ENCODE peak calls at places on chromosomes 11 and 22, in ten cellular contexts. R is germinal center; L is DND-41; G is fibroblast of lung; J is SK-N-SH; Y is cardiac fibroblast; U is activated CD8-positive, alpha-beta memory T cell treated with anti-CD3 and anti-CD28 coated beads, Interleukin-2, amount 50 U/mL, for 4 hours; I is stimulated activated CD8-positive, alpha-beta memory T cell treated with anti-CD3 and anti-CD28 coated beads, Interleukin-15, amount 100 ng/mL, for 1 hour; O is AG08395; Q is C1 segment of cervical spinal cord. D is an unnamed sample.

GRCh38 chr11:82996966-82997606 is 74.6 kb downstream of the RAB30 start:
- DNase-seq in I (no peak), U (no peak), L (no peak), R (no peak), Q (no peak), O (no peak), G (peak), J (no peak), Y (no peak), D (peak)

GRCh38 chr11:86047275-86047991 is 21.5 kb downstream of the PICALM start:
- DNase-seq in Q (no peak), G (peak), Y (peak), I (no peak), R (no peak), L (no peak), U (no peak), O (peak), J (no peak), D (peak)

GRCh38 chr11:48006301-48006992 is 26.1 kb downstream of the PTPRJ start:
- DNase-seq in U (peak), Q (no peak), J (no peak), G (peak), O (peak), I (no peak), R (no peak), Y (peak), L (no peak), D (peak)

GRCh38 chr11:63785823-63786222 is 17.2 kb upstream of the ZFTA start:
- DNase-seq in J (no peak), Y (no peak), U (no peak), G (no peak), I (no peak), L (no peak), R (no peak), Q (no peak), O (no peak), D (no peak)

GRCh38 chr11:61071208-61071681 is 31.0 kb upstream of the CD5 start:
- DNase-seq in R (peak), Q (no peak), Y (no peak), L (peak), U (peak), I (no peak), J (no peak), G (no peak), O (no peak), D (peak)

GRCh38 chr22:46625113-46625842 is 5.1 kb downstream of the GRAMD4 start:
- DNase-seq in R (no peak), I (no peak), Q (no peak), J (no peak), Y (no peak), G (no peak), O (no peak), U (no peak), L (no peak), D (no peak)

GRCh38 chr11:78562398-78562797 is 12.3 kb downstream of the NARS2 start:
- DNase-seq in J (no peak), R (no peak), L (no peak), I (no peak), Y (peak), O (peak), Q (no peak), U (no peak), G (peak), D (no peak)

GRCh38 chr11:43035011-43035564 is 276.7 kb upstream of the API5 start:
- DNase-seq in U (no peak), Q (no peak), R (no peak), Y (no peak), O (no peak), I (no peak), G (no peak), L (no peak), J (no peak), D (no peak)

GRCh38 chr11:123065634-123066033 is 3.7 kb upstream of the HSPA8 start:
- DNase-seq in J (no peak), I (no peak), L (no peak), Y (peak), O (no peak), R (no peak), G (no peak), U (no peak), Q (no peak), D (no peak)

GRCh38 chr22:45268958-45269844 is 15.5 kb upstream of the UPK3A start:
- DNase-seq in L (peak), G (peak), Y (peak), U (peak), J (peak), O (peak), Q (no peak), I (peak), R (peak), D (peak)

GRCh38 chr11:28903716-28904115 is 795.5 kb downstream of the METTL15 start:
- DNase-seq in U (no peak), G (peak), I (no peak), L (no peak), Q (no peak), J (no peak), R (no peak), Y (peak), O (no peak), D (no peak)

GRCh38 chr11:61621917-61622585 is 41.2 kb upstream of the SYT7 start:
- DNase-seq in R (no peak), J (no peak), U (no peak), I (no peak), Q (no peak), O (no peak), L (no peak), G (no peak), Y (no peak), D (no peak)

GRCh38 chr11:111448420-111448819 is 63.8 kb downstream of the BTG4 start:
- DNase-seq in G (no peak), L (no peak), I (no peak), U (no peak), Y (no peak), J (peak), Q (no peak), R (no peak), O (no peak), D (no peak)

GRCh38 chr11:86524603-86525352 is 147.6 kb downstream of the ME3 start:
- DNase-seq in O (peak), Q (no peak), U (no peak), Y (peak), J (peak), R (no peak), G (peak), L (no peak), I (no peak), D (no peak)

GRCh38 chr11:83159901-83160865 is 3.3 kb downstream of the PCF11 start:
- DNase-seq in R (no peak), Q (no peak), U (no peak), J (no peak), O (no peak), L (no peak), Y (peak), I (no peak), G (peak), D (no peak)

GRCh38 chr11:117654856-117655255 is 142.2 kb downstream of the DSCAML1 start:
- DNase-seq in U (no peak), G (no peak), L (no peak), O (no peak), J (peak), Q (no peak), Y (no peak), I (no peak), R (no peak), D (no peak)

GRCh38 chr22:26763633-26764295 is 106.4 kb downstream of the MIAT start:
- DNase-seq in I (no peak), L (no peak), J (no peak), Q (no peak), U (no peak), R (no peak), Y (peak), O (peak), G (peak), D (no peak)

GRCh38 chr11:127050141-127050632 is 49.6 kb upstream of the KIRREL3 start:
- DNase-seq in O (no peak), J (no peak), U (no peak), R (no peak), Q (no peak), I (no peak), G (no peak), L (no peak), Y (no peak), D (no peak)

GRCh38 chr11:6894097-6894496 is 1.8 kb upstream of the OR2D2 start:
- DNase-seq in Q (no peak), Y (no peak), O (no peak), G (no peak), J (no peak), L (no peak), U (no peak), I (no peak), R (no peak), D (no peak)

GRCh38 chr11:62484352-62484751 is 62.3 kb downstream of the AHNAK start:
- DNase-seq in Q (no peak), L (no peak), I (no peak), J (no peak), R (no peak), Y (no peak), G (no peak), O (no peak), U (no peak), D (no peak)

GRCh38 chr22:44622147-44622427 is 79.9 kb upstream of the PRR5 start:
- DNase-seq in I (no peak), O (no peak), R (no peak), L (peak), Q (no peak), G (no peak), Y (no peak), U (no peak), J (peak), D (no peak)

GRCh38 chr11:116276051-116277044 is 496.4 kb downstream of the BUD13 start:
- DNase-seq in Y (peak), U (peak), L (peak), I (peak), Q (peak), J (peak), G (peak), R (peak), O (no peak), D (peak)

GRCh38 chr11:125933030-125933813 is 12.6 kb upstream of the VSIG10L2 start:
- DNase-seq in R (no peak), G (no peak), I (no peak), L (peak), U (no peak), Q (no peak), Y (no peak), J (no peak), O (no peak), D (no peak)

GRCh38 chr11:64712430-64713030 is 10.5 kb downstream of the NRXN2 start:
- DNase-seq in R (no peak), I (no peak), O (no peak), Q (no peak), U (no peak), Y (no peak), L (no peak), G (no peak), J (peak), D (no peak)

GRCh38 chr11:2296913-2297622 is 4.7 kb downstream of the C11orf21 start:
- DNase-seq in G (no peak), Q (no peak), U (no peak), J (no peak), R (no peak), L (no peak), O (no peak), Y (no peak), I (no peak), D (no peak)

GRCh38 chr11:76293189-76293631 is 86.9 kb upstream of the WNT11 start:
- DNase-seq in U (no peak), J (no peak), I (no peak), O (no peak), Q (no peak), L (no peak), Y (no peak), G (no peak), R (no peak), D (peak)

GRCh38 chr11:2510626-2511402 is 66.0 kb downstream of the KCNQ1 start:
- DNase-seq in Y (no peak), O (no peak), R (peak), Q (no peak), L (no peak), J (peak), U (no peak), G (no peak), I (no peak), D (no peak)

D was measured in GM06990.